ENCODE peak calls at places on chromosomes 3 and 15, in nine cellular contexts. T, I, J, O, L, H, M, K and D are unnamed samples.

GRCh38 chr3:31448035-31448881 is 84.5 kb upstream of the STT3B start:
- DNase-seq in T (peak; percentile 66), I (no peak), J (no peak), O (peak; percentile 44), L (peak; percentile 52), H (no peak), M (peak; percentile 60), K (peak; percentile 68), D (peak; percentile 47)

GRCh38 chr3:112074616-112075497 is 11.3 kb upstream of the C3orf52 start:
- DNase-seq in T (peak; percentile 99), I (peak; percentile 83), J (peak; percentile 71), O (peak; percentile 97), L (peak; percentile 31), H (no peak), M (no peak), K (no peak), D (no peak)

GRCh38 chr3:81689617-81690016 is 71.8 kb downstream of the GBE1 start:
- DNase-seq in T (no peak), I (no peak), J (no peak), O (no peak), L (no peak), H (no peak), M (no peak), K (no peak), D (no peak)

GRCh38 chr15:74866090-74866489 is 7.1 kb downstream of the SCAMP2 start:
- DNase-seq in T (peak; percentile 95), I (no peak), J (no peak), O (peak; percentile 79), L (no peak), H (no peak), M (no peak), K (no peak), D (no peak)

GRCh38 chr3:4021162-4021561 is 221.9 kb downstream of the LRRN1 start:
- DNase-seq in T (no peak), I (no peak), J (no peak), O (no peak), L (peak; percentile 45), H (no peak), M (no peak), K (no peak), D (no peak)

GRCh38 chr15:62989366-62990055 is 53.0 kb upstream of the TPM1 start:
- DNase-seq in T (no peak), I (no peak), J (no peak), O (peak; percentile 7), L (no peak), H (no peak), M (no peak), K (no peak), D (no peak)

GRCh38 chr3:159234306-159234705 is 432.5 kb downstream of the MFSD1 start:
- DNase-seq in T (peak; percentile 27), I (no peak), J (no peak), O (peak; percentile 64), L (no peak), H (no peak), M (no peak), K (no peak), D (no peak)

GRCh38 chr15:51132384-51133139 is 37.9 kb upstream of the TNFAIP8L3 start:
- DNase-seq in T (peak; percentile 46), I (peak; percentile 68), J (no peak), O (peak; percentile 93), L (peak; percentile 75), H (peak; percentile 46), M (peak; percentile 51), K (peak; percentile 16), D (peak; percentile 46)

GRCh38 chr15:33494306-33494705 is 183.5 kb downstream of the RYR3 start:
- DNase-seq in T (no peak), I (no peak), J (no peak), O (no peak), L (no peak), H (no peak), M (no peak), K (no peak), D (no peak)

GRCh38 chr3:151983538-151983937 is 110.1 kb downstream of the SUCNR1 start:
- DNase-seq in T (no peak), I (no peak), J (no peak), O (no peak), L (no peak), H (no peak), M (no peak), K (no peak), D (no peak)

GRCh38 chr15:49135893-49136292 is 19.5 kb downstream of the COPS2 start:
- DNase-seq in T (peak; percentile 68), I (no peak), J (no peak), O (peak; percentile 97), L (no peak), H (no peak), M (no peak), K (no peak), D (no peak)

GRCh38 chr3:153138267-153139210 is 23.5 kb upstream of the RAP2B start:
- DNase-seq in T (peak; percentile 100), I (peak; percentile 84), J (no peak), O (peak; percentile 97), L (peak; percentile 21), H (peak; percentile 25), M (peak; percentile 11), K (no peak), D (no peak)

GRCh38 chr3:71972031-71972430 is 187.1 kb upstream of the PROK2 start:
- DNase-seq in T (peak; percentile 91), I (no peak), J (no peak), O (peak; percentile 13), L (no peak), H (no peak), M (no peak), K (peak; percentile 48), D (no peak)

GRCh38 chr3:189529468-189529867 is 101.7 kb upstream of the TP63 start:
- DNase-seq in T (peak; percentile 74), I (no peak), J (no peak), O (no peak), L (no peak), H (no peak), M (no peak), K (no peak), D (no peak)

GRCh38 chr3:41118461-41119385 is 80.6 kb upstream of the CTNNB1 start:
- DNase-seq in T (peak; percentile 28), I (no peak), J (no peak), O (no peak), L (no peak), H (no peak), M (no peak), K (no peak), D (no peak)

GRCh38 chr3:45560270-45561020 is 34.1 kb upstream of the LIMD1 start:
- DNase-seq in T (no peak), I (peak; percentile 71), J (no peak), O (no peak), L (no peak), H (peak; percentile 86), M (no peak), K (no peak), D (no peak)

GRCh38 chr15:84878504-84878903 is 6.0 kb upstream of the SLC28A1 start:
- DNase-seq in T (peak; percentile 74), I (peak; percentile 71), J (peak; percentile 17), O (peak; percentile 40), L (peak; percentile 87), H (peak; percentile 70), M (peak; percentile 83), K (peak; percentile 68), D (peak; percentile 58)

GRCh38 chr3:126033051-126033745 is 50.7 kb downstream of the SLC41A3 start:
- DNase-seq in T (no peak), I (peak; percentile 24), J (no peak), O (no peak), L (no peak), H (no peak), M (no peak), K (no peak), D (no peak)